ENCODE peak calls at places on chromosomes 7 and 10, in eight cellular contexts. R is HCT116; F is WTC11; X is MV-4-11; S is amniotic stem cell; Z is mammary epithelial cell; L is activated T-helper 1 cell treated with anti-CD3 and anti-CD28 coated beads, Interleukin-2, amount 50 U/mL, for 16 hours; U is T-cell. W is an unnamed sample.

GRCh38 chr7:74474271-74474865 is 20.7 kb downstream of the GTF2IRD1 start:
- DNase-seq in U (no peak), F (no peak), R (no peak), L (no peak), X (no peak), Z (no peak), S (no peak), W (no peak)

GRCh38 chr10:91127341-91128082 is 93.0 kb upstream of the PCGF5 start:
- DNase-seq in X (peak; percentile 56), R (no peak), L (no peak), U (no peak), S (no peak), F (no peak), Z (no peak), W (no peak)

GRCh38 chr10:72834183-72834825 is 59.2 kb upstream of the OIT3 start:
- DNase-seq in S (peak; percentile 32), X (peak; percentile 52), Z (peak; percentile 41), F (peak; percentile 19), L (peak; percentile 4), U (peak; percentile 26), R (peak; percentile 48), W (no peak)

GRCh38 chr7:91043924-91044660 is 220.1 kb upstream of the FZD1 start:
- DNase-seq in Z (no peak), L (no peak), F (no peak), R (no peak), S (no peak), U (no peak), X (no peak), W (no peak)

GRCh38 chr7:106092204-106092603 is 19.9 kb downstream of the SYPL1 start:
- DNase-seq in X (no peak), F (no peak), U (no peak), S (no peak), Z (no peak), R (no peak), L (no peak), W (no peak)

GRCh38 chr10:114328278-114328812 is 76.0 kb downstream of the AFAP1L2 start:
- DNase-seq in L (no peak), S (no peak), F (no peak), X (no peak), R (no peak), Z (no peak), U (no peak), W (no peak)

GRCh38 chr10:78579586-78579985 is 489.2 kb upstream of the ZMIZ1 start:
- DNase-seq in F (no peak), U (no peak), R (no peak), S (no peak), X (no peak), L (no peak), Z (no peak), W (no peak)

GRCh38 chr7:157800281-157800680 is 463.5 kb downstream of the DNAJB6 start:
- DNase-seq in Z (no peak), R (no peak), L (no peak), F (no peak), U (no peak), X (no peak), S (no peak), W (no peak)

GRCh38 chr7:51162724-51163329 is 153.8 kb downstream of the COBL start:
- DNase-seq in U (peak; percentile 46), L (peak; percentile 42), F (peak; percentile 91), R (peak; percentile 85), Z (peak; percentile 72), S (peak; percentile 41), X (peak; percentile 60), W (peak; percentile 67)

GRCh38 chr7:46186131-46186530 is 265.1 kb upstream of the IGFBP3 start:
- DNase-seq in Z (no peak), L (no peak), F (no peak), U (no peak), S (no peak), R (no peak), X (no peak), W (no peak)

GRCh38 chr7:116800594-116800993 is 61.8 kb upstream of the CAPZA2 start:
- DNase-seq in U (no peak), R (no peak), L (no peak), S (no peak), F (no peak), Z (peak; percentile 23), X (no peak), W (no peak)

GRCh38 chr10:35127289-35127891 is 744 bp downstream of the CREM start:
- DNase-seq in X (peak; percentile 31), Z (peak; percentile 61), L (peak; percentile 39), S (peak; percentile 36), U (peak; percentile 57), F (peak; percentile 47), R (no peak), W (peak; percentile 71)

W was measured in T-helper 2 cell treated with Interferon-gamma antibody and Interleukin-4, amounts not matched to agents 5 μg/mL and 100 μg/mL, for 36 hours.